ENCODE peak calls at places on chromosomes 12 and 14, in seven cellular contexts. One of them, this sample, is unnamed.

GRCh38 chr12:130013771-130014484 is 110.1 kb upstream of the TMEM132D start:
- DNase-seq in CD8-positive, alpha-beta T cell: no peak
- DNase-seq in lower lobe of right lung: no peak
- DNase-seq in Panc1: peak
- DNase-seq in astrocyte of the spinal cord: peak
- DNase-seq in HCT116: no peak
- DNase-seq in WTC11: peak
- DNase-seq in this sample: no peak

GRCh38 chr12:96350982-96351381 is 49.3 kb downstream of the CDK17 start:
- DNase-seq in HCT116: no peak
- DNase-seq in Panc1: no peak
- DNase-seq in lower lobe of right lung: no peak
- DNase-seq in CD8-positive, alpha-beta T cell: no peak
- DNase-seq in WTC11: no peak
- DNase-seq in astrocyte of the spinal cord: no peak
- DNase-seq in this sample: no peak

GRCh38 chr14:103391048-103391447 is 5.8 kb downstream of the MARK3 start:
- DNase-seq in HCT116: peak
- DNase-seq in Panc1: no peak
- DNase-seq in WTC11: no peak
- DNase-seq in lower lobe of right lung: no peak
- DNase-seq in astrocyte of the spinal cord: peak
- DNase-seq in CD8-positive, alpha-beta T cell: peak
- DNase-seq in this sample: peak

GRCh38 chr12:23576372-23576771 is 373.1 kb downstream of the SOX5 start:
- DNase-seq in WTC11: no peak
- DNase-seq in CD8-positive, alpha-beta T cell: no peak
- DNase-seq in Panc1: no peak
- DNase-seq in HCT116: no peak
- DNase-seq in astrocyte of the spinal cord: no peak
- DNase-seq in lower lobe of right lung: no peak
- DNase-seq in this sample: no peak

GRCh38 chr14:22552827-22553076 is 36.3 kb downstream of the DAD1 start:
- DNase-seq in lower lobe of right lung: no peak
- DNase-seq in astrocyte of the spinal cord: no peak
- DNase-seq in HCT116: no peak
- DNase-seq in WTC11: no peak
- DNase-seq in CD8-positive, alpha-beta T cell: no peak
- DNase-seq in Panc1: no peak
- DNase-seq in this sample: no peak

GRCh38 chr12:39145175-39145999 is 240.0 kb upstream of the CPNE8 start:
- DNase-seq in astrocyte of the spinal cord: peak
- DNase-seq in Panc1: no peak
- DNase-seq in WTC11: peak
- DNase-seq in HCT116: no peak
- DNase-seq in lower lobe of right lung: peak
- DNase-seq in CD8-positive, alpha-beta T cell: no peak
- DNase-seq in this sample: peak

GRCh38 chr14:29054119-29054518 is 287.5 kb downstream of the FOXG1 start:
- DNase-seq in WTC11: no peak
- DNase-seq in astrocyte of the spinal cord: no peak
- DNase-seq in lower lobe of right lung: no peak
- DNase-seq in HCT116: no peak
- DNase-seq in Panc1: no peak
- DNase-seq in CD8-positive, alpha-beta T cell: no peak
- DNase-seq in this sample: no peak

GRCh38 chr12:2456813-2457186 is 338.0 kb upstream of the FKBP4 start:
- DNase-seq in WTC11: no peak
- DNase-seq in HCT116: no peak
- DNase-seq in CD8-positive, alpha-beta T cell: no peak
- DNase-seq in lower lobe of right lung: no peak
- DNase-seq in astrocyte of the spinal cord: no peak
- DNase-seq in Panc1: no peak
- DNase-seq in this sample: no peak

GRCh38 chr12:53219116-53219955 is 12.3 kb upstream of the ITGB7 start:
- DNase-seq in astrocyte of the spinal cord: peak
- DNase-seq in CD8-positive, alpha-beta T cell: no peak
- DNase-seq in Panc1: no peak
- DNase-seq in lower lobe of right lung: peak
- DNase-seq in HCT116: no peak
- DNase-seq in WTC11: no peak
- DNase-seq in this sample: no peak

GRCh38 chr14:100673085-100673806 is 53.4 kb upstream of the DLK1 start:
- DNase-seq in CD8-positive, alpha-beta T cell: no peak
- DNase-seq in WTC11: peak
- DNase-seq in Panc1: no peak
- DNase-seq in astrocyte of the spinal cord: no peak
- DNase-seq in lower lobe of right lung: peak
- DNase-seq in HCT116: no peak
- DNase-seq in this sample: peak

GRCh38 chr14:58362798-58363412 is 32.8 kb upstream of the TOMM20L start:
- DNase-seq in CD8-positive, alpha-beta T cell: no peak
- DNase-seq in HCT116: peak
- DNase-seq in Panc1: peak
- DNase-seq in WTC11: no peak
- DNase-seq in lower lobe of right lung: no peak
- DNase-seq in astrocyte of the spinal cord: peak
- DNase-seq in this sample: no peak

GRCh38 chr12:48486261-48486660 is 4.0 kb downstream of the C12orf54 start:
- DNase-seq in HCT116: no peak
- DNase-seq in Panc1: no peak
- DNase-seq in CD8-positive, alpha-beta T cell: no peak
- DNase-seq in lower lobe of right lung: no peak
- DNase-seq in WTC11: no peak
- DNase-seq in astrocyte of the spinal cord: no peak
- DNase-seq in this sample: no peak

GRCh38 chr12:58489394-58489793 is 430.9 kb downstream of the LRIG3 start:
- DNase-seq in CD8-positive, alpha-beta T cell: no peak
- DNase-seq in WTC11: no peak
- DNase-seq in Panc1: no peak
- DNase-seq in lower lobe of right lung: no peak
- DNase-seq in astrocyte of the spinal cord: no peak
- DNase-seq in HCT116: no peak
- DNase-seq in this sample: no peak

GRCh38 chr14:54322241-54322640 is 74.6 kb upstream of the CDKN3 start:
- DNase-seq in CD8-positive, alpha-beta T cell: no peak
- DNase-seq in lower lobe of right lung: no peak
- DNase-seq in WTC11: no peak
- DNase-seq in HCT116: no peak
- DNase-seq in Panc1: no peak
- DNase-seq in astrocyte of the spinal cord: no peak
- DNase-seq in this sample: no peak

GRCh38 chr14:72559227-72559626 is 334.7 kb downstream of the DPF3 start:
- DNase-seq in WTC11: no peak
- DNase-seq in Panc1: no peak
- DNase-seq in lower lobe of right lung: no peak
- DNase-seq in astrocyte of the spinal cord: peak
- DNase-seq in HCT116: no peak
- DNase-seq in CD8-positive, alpha-beta T cell: no peak
- DNase-seq in this sample: no peak

GRCh38 chr12:24767016-24767415 is 181.9 kb downstream of the BCAT1 start:
- DNase-seq in astrocyte of the spinal cord: no peak
- DNase-seq in HCT116: no peak
- DNase-seq in WTC11: no peak
- DNase-seq in Panc1: no peak
- DNase-seq in lower lobe of right lung: no peak
- DNase-seq in CD8-positive, alpha-beta T cell: no peak
- DNase-seq in this sample: no peak

GRCh38 chr12:128928361-128928760 is 75.1 kb downstream of the GLT1D1 start:
- DNase-seq in Panc1: no peak
- DNase-seq in HCT116: no peak
- DNase-seq in lower lobe of right lung: no peak
- DNase-seq in WTC11: no peak
- DNase-seq in CD8-positive, alpha-beta T cell: no peak
- DNase-seq in astrocyte of the spinal cord: no peak
- DNase-seq in this sample: no peak

GRCh38 chr12:128933039-128933438 is 79.8 kb downstream of the GLT1D1 start:
- DNase-seq in CD8-positive, alpha-beta T cell: no peak
- DNase-seq in lower lobe of right lung: no peak
- DNase-seq in HCT116: no peak
- DNase-seq in Panc1: no peak
- DNase-seq in WTC11: no peak
- DNase-seq in astrocyte of the spinal cord: no peak
- DNase-seq in this sample: no peak

GRCh38 chr12:128930591-128930990 is 77.3 kb downstream of the GLT1D1 start:
- DNase-seq in lower lobe of right lung: no peak
- DNase-seq in Panc1: no peak
- DNase-seq in WTC11: no peak
- DNase-seq in HCT116: no peak
- DNase-seq in CD8-positive, alpha-beta T cell: no peak
- DNase-seq in astrocyte of the spinal cord: no peak
- DNase-seq in this sample: no peak

GRCh38 chr12:128932521-128932920 is 79.2 kb downstream of the GLT1D1 start:
- DNase-seq in CD8-positive, alpha-beta T cell: no peak
- DNase-seq in WTC11: no peak
- DNase-seq in Panc1: no peak
- DNase-seq in lower lobe of right lung: no peak
- DNase-seq in astrocyte of the spinal cord: no peak
- DNase-seq in HCT116: no peak
- DNase-seq in this sample: no peak

GRCh38 chr12:128929046-128929445 is 75.8 kb downstream of the GLT1D1 start:
- DNase-seq in Panc1: no peak
- DNase-seq in CD8-positive, alpha-beta T cell: no peak
- DNase-seq in WTC11: no peak
- DNase-seq in lower lobe of right lung: no peak
- DNase-seq in astrocyte of the spinal cord: no peak
- DNase-seq in HCT116: no peak
- DNase-seq in this sample: no peak
- TF ChIP-seq CTCF in Panc1: no peak
- TF ChIP-seq CTCF in CD8-positive, alpha-beta T cell: no peak
- TF ChIP-seq CTCF in WTC11: no peak
- TF ChIP-seq CTCF in lower lobe of right lung: no peak
- TF ChIP-seq CTCF in astrocyte of the spinal cord: no peak
- TF ChIP-seq CTCF in HCT116: no peak
- TF ChIP-seq CTCF in this sample: no peak

DNA sequence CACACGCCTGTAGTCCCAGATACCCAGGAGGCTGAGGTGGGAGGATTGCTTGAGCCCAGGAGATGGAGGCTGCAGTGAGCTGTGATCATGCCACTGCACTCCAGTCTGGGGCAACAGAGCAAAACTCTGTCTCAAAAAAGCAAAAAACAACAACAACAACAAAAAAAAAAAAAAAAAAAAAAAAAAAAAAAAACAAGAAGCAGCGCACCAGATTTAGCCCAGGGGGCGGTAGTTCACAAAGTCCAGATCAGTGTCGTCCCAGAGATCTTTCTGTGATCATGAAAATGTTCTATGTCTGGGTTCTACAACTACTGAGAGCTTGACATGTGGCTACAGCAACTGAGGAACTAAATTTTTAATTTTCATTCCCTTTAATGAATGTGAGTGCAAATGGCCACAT is 27.4 kb downstream of the OAS2 start:
- DNase-seq in HCT116: peak
- DNase-seq in WTC11: no peak
- DNase-seq in CD8-positive, alpha-beta T cell: no peak
- DNase-seq in lower lobe of right lung: no peak
- DNase-seq in astrocyte of the spinal cord: no peak
- DNase-seq in Panc1: no peak
- DNase-seq in this sample: peak
- TF ChIP-seq CTCF in HCT116: peak
- TF ChIP-seq CTCF in WTC11: no peak
- TF ChIP-seq CTCF in CD8-positive, alpha-beta T cell: no peak
- TF ChIP-seq CTCF in lower lobe of right lung: peak
- TF ChIP-seq CTCF in astrocyte of the spinal cord: peak
- TF ChIP-seq CTCF in Panc1: peak
- TF ChIP-seq CTCF in this sample: peak

DNA sequence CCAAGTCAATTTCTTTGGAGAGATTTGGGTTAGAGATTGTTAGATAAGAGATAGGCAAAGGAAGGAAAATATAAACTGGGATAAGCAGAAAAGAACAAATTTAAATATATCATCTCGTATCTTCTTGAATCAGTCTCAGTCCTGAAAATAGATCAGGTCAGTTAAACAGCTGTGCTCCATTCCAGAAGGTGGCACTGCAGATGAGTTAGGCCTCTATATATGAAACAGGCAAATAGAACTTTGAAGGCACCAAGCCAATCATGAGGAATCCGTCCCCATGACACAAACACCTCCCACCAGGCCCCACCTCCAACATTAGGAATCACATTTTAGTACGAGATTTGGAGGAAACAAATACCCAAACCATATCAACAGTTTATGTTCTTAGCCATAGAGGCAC is 605.5 kb upstream of the USP15 start:
- DNase-seq in HCT116: peak
- DNase-seq in CD8-positive, alpha-beta T cell: no peak
- DNase-seq in lower lobe of right lung: no peak
- DNase-seq in Panc1: no peak
- DNase-seq in WTC11: no peak
- DNase-seq in astrocyte of the spinal cord: no peak
- DNase-seq in this sample: no peak
- TF ChIP-seq CTCF in HCT116: peak
- TF ChIP-seq CTCF in CD8-positive, alpha-beta T cell: no peak
- TF ChIP-seq CTCF in lower lobe of right lung: peak
- TF ChIP-seq CTCF in Panc1: peak
- TF ChIP-seq CTCF in WTC11: no peak
- TF ChIP-seq CTCF in astrocyte of the spinal cord: no peak
- TF ChIP-seq CTCF in this sample: no peak

GRCh38 chr12:102958073-102958829 is 777 bp downstream of the ASCL1 start:
- DNase-seq in lower lobe of right lung: no peak
- DNase-seq in CD8-positive, alpha-beta T cell: no peak
- DNase-seq in Panc1: no peak
- DNase-seq in astrocyte of the spinal cord: peak
- DNase-seq in HCT116: no peak
- DNase-seq in WTC11: peak
- DNase-seq in this sample: peak
- TF ChIP-seq CTCF in lower lobe of right lung: no peak
- TF ChIP-seq CTCF in CD8-positive, alpha-beta T cell: no peak
- TF ChIP-seq CTCF in Panc1: no peak
- TF ChIP-seq CTCF in astrocyte of the spinal cord: no peak
- TF ChIP-seq CTCF in HCT116: no peak
- TF ChIP-seq CTCF in WTC11: no peak
- TF ChIP-seq CTCF in this sample: no peak

DNA sequence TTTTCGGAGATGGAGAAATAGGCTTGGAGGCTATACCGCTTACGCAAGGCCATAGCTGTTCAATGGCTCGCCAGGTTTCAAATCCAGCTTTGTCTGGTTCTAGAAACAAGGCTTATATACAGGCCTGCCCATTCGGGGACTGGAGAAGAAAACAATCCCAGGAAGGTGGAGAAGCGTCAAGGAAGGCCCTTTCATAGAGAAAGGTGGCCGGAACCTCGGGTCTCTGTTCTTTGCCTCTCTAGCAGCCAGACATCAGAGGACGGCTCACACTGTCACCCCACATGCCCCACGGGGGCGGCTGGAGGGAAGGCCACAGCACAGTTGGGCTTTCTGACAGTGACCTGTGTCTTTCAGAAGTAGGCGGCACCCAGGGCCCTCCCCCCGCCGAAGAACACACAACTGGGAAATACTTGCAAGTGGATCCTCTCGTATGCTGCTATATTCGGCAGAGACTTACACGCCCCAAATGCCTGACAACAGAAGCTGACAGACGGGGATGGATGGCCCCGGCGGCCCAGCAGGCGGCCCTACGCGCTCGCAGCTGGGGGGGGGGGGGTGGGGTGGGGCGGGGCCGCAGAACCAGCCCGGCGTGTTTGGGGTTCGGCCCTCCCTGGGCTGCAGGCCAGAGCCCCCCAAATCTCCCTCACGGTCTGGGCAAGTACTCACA is 4.5 kb upstream of the SETD1B start:
- DNase-seq in Panc1: no peak
- DNase-seq in HCT116: peak
- DNase-seq in CD8-positive, alpha-beta T cell: peak
- DNase-seq in lower lobe of right lung: peak
- DNase-seq in astrocyte of the spinal cord: peak
- DNase-seq in WTC11: no peak
- DNase-seq in this sample: no peak
- TF ChIP-seq CTCF in Panc1: no peak
- TF ChIP-seq CTCF in HCT116: no peak
- TF ChIP-seq CTCF in CD8-positive, alpha-beta T cell: no peak
- TF ChIP-seq CTCF in lower lobe of right lung: no peak
- TF ChIP-seq CTCF in astrocyte of the spinal cord: no peak
- TF ChIP-seq CTCF in WTC11: no peak
- TF ChIP-seq CTCF in this sample: no peak

GRCh38 chr12:31516702-31517101 is 74.2 kb downstream of the DENND5B start:
- DNase-seq in CD8-positive, alpha-beta T cell: no peak
- DNase-seq in lower lobe of right lung: no peak
- DNase-seq in HCT116: no peak
- DNase-seq in astrocyte of the spinal cord: no peak
- DNase-seq in WTC11: no peak
- DNase-seq in Panc1: no peak
- DNase-seq in this sample: no peak
- TF ChIP-seq CTCF in CD8-positive, alpha-beta T cell: no peak
- TF ChIP-seq CTCF in lower lobe of right lung: no peak
- TF ChIP-seq CTCF in HCT116: no peak
- TF ChIP-seq CTCF in astrocyte of the spinal cord: no peak
- TF ChIP-seq CTCF in WTC11: no peak
- TF ChIP-seq CTCF in Panc1: no peak
- TF ChIP-seq CTCF in this sample: no peak